ENCODE peak calls at places on chromosomes 6 and 20, in six cellular contexts. One of them, this sample, is unnamed.

GRCh38 chr20:43590036-43590391 is 723 bp upstream of the IFT52 start:
- DNase-seq in ACHN: peak
- DNase-seq in brain microvascular endothelial cell: no peak
- DNase-seq in HTR-8/SVneo: no peak
- DNase-seq in colonic mucosa: peak
- DNase-seq in GM20000: peak
- DNase-seq in this sample: peak

GRCh38 chr6:163522033-163522432 is 107.5 kb downstream of the QKI start:
- DNase-seq in colonic mucosa: no peak
- DNase-seq in HTR-8/SVneo: no peak
- DNase-seq in ACHN: no peak
- DNase-seq in brain microvascular endothelial cell: no peak
- DNase-seq in GM20000: no peak
- DNase-seq in this sample: no peak

GRCh38 chr6:21754891-21755290 is 161.3 kb downstream of the SOX4 start:
- DNase-seq in GM20000: no peak
- DNase-seq in HTR-8/SVneo: peak
- DNase-seq in ACHN: peak
- DNase-seq in brain microvascular endothelial cell: peak
- DNase-seq in colonic mucosa: no peak
- DNase-seq in this sample: no peak

GRCh38 chr6:44035621-44036020 is 91.6 kb downstream of the MRPL14 start:
- DNase-seq in colonic mucosa: no peak
- DNase-seq in HTR-8/SVneo: no peak
- DNase-seq in GM20000: no peak
- DNase-seq in brain microvascular endothelial cell: no peak
- DNase-seq in ACHN: no peak
- DNase-seq in this sample: no peak

GRCh38 chr20:49969946-49970345 is 12.8 kb upstream of the SNAI1 start:
- DNase-seq in GM20000: no peak
- DNase-seq in HTR-8/SVneo: no peak
- DNase-seq in ACHN: no peak
- DNase-seq in colonic mucosa: no peak
- DNase-seq in brain microvascular endothelial cell: no peak
- DNase-seq in this sample: no peak

GRCh38 chr6:30826961-30827342 is 57.4 kb upstream of the DDR1 start:
- DNase-seq in ACHN: peak
- DNase-seq in GM20000: no peak
- DNase-seq in colonic mucosa: peak
- DNase-seq in brain microvascular endothelial cell: no peak
- DNase-seq in HTR-8/SVneo: no peak
- DNase-seq in this sample: no peak

GRCh38 chr6:167325766-167326165 is 880 bp downstream of the TTLL2 start:
- DNase-seq in HTR-8/SVneo: no peak
- DNase-seq in colonic mucosa: no peak
- DNase-seq in GM20000: no peak
- DNase-seq in ACHN: no peak
- DNase-seq in brain microvascular endothelial cell: no peak
- DNase-seq in this sample: no peak

GRCh38 chr6:5994999-5995698 is 11.6 kb downstream of the NRN1 start:
- DNase-seq in ACHN: no peak
- DNase-seq in HTR-8/SVneo: no peak
- DNase-seq in GM20000: no peak
- DNase-seq in brain microvascular endothelial cell: no peak
- DNase-seq in colonic mucosa: no peak
- DNase-seq in this sample: no peak

GRCh38 chr20:62945771-62946339 is 6.7 kb upstream of the SLC17A9 start:
- DNase-seq in colonic mucosa: no peak
- DNase-seq in ACHN: no peak
- DNase-seq in HTR-8/SVneo: no peak
- DNase-seq in GM20000: no peak
- DNase-seq in brain microvascular endothelial cell: no peak
- DNase-seq in this sample: no peak

GRCh38 chr6:167145468-167145867 is 12.3 kb downstream of the GPR31 start:
- DNase-seq in brain microvascular endothelial cell: no peak
- DNase-seq in colonic mucosa: no peak
- DNase-seq in GM20000: no peak
- DNase-seq in HTR-8/SVneo: no peak
- DNase-seq in ACHN: no peak
- DNase-seq in this sample: no peak

GRCh38 chr6:35496851-35497570 is at the start of gene TEAD3:
- DNase-seq in GM20000: peak
- DNase-seq in ACHN: peak
- DNase-seq in HTR-8/SVneo: peak
- DNase-seq in brain microvascular endothelial cell: peak
- DNase-seq in colonic mucosa: peak
- DNase-seq in this sample: peak

GRCh38 chr20:25749667-25750066 is 53.0 kb upstream of the ZNF337 start:
- DNase-seq in GM20000: no peak
- DNase-seq in HTR-8/SVneo: no peak
- DNase-seq in colonic mucosa: no peak
- DNase-seq in ACHN: no peak
- DNase-seq in brain microvascular endothelial cell: no peak
- DNase-seq in this sample: no peak

GRCh38 chr6:2129076-2129695 is 116.2 kb downstream of the GMDS start:
- DNase-seq in GM20000: peak
- DNase-seq in ACHN: no peak
- DNase-seq in colonic mucosa: no peak
- DNase-seq in brain microvascular endothelial cell: no peak
- DNase-seq in HTR-8/SVneo: no peak
- DNase-seq in this sample: peak

GRCh38 chr6:109197061-109197460 is 101.8 kb downstream of the CEP57L1 start:
- DNase-seq in brain microvascular endothelial cell: no peak
- DNase-seq in HTR-8/SVneo: no peak
- DNase-seq in ACHN: no peak
- DNase-seq in GM20000: no peak
- DNase-seq in colonic mucosa: peak
- DNase-seq in this sample: no peak

GRCh38 chr6:67689329-67689728 is 945.8 kb upstream of the ADGRB3 start:
- DNase-seq in colonic mucosa: no peak
- DNase-seq in brain microvascular endothelial cell: no peak
- DNase-seq in GM20000: no peak
- DNase-seq in ACHN: no peak
- DNase-seq in HTR-8/SVneo: no peak
- DNase-seq in this sample: no peak

GRCh38 chr6:56758553-56758952 is 115.9 kb upstream of the DST start:
- DNase-seq in brain microvascular endothelial cell: no peak
- DNase-seq in HTR-8/SVneo: no peak
- DNase-seq in GM20000: no peak
- DNase-seq in ACHN: no peak
- DNase-seq in colonic mucosa: no peak
- DNase-seq in this sample: no peak

GRCh38 chr6:13511913-13512717 is 24.7 kb upstream of the GFOD1 start:
- DNase-seq in ACHN: no peak
- DNase-seq in HTR-8/SVneo: no peak
- DNase-seq in GM20000: no peak
- DNase-seq in colonic mucosa: peak
- DNase-seq in brain microvascular endothelial cell: no peak
- DNase-seq in this sample: no peak

GRCh38 chr6:155388546-155388945 is 67.1 kb downstream of the NOX3 start:
- DNase-seq in colonic mucosa: no peak
- DNase-seq in GM20000: no peak
- DNase-seq in brain microvascular endothelial cell: no peak
- DNase-seq in ACHN: peak
- DNase-seq in HTR-8/SVneo: no peak
- DNase-seq in this sample: no peak

GRCh38 chr20:59938696-59939051 is 1.4 kb downstream of the PPP1R3D start:
- DNase-seq in HTR-8/SVneo: no peak
- DNase-seq in brain microvascular endothelial cell: no peak
- DNase-seq in GM20000: no peak
- DNase-seq in ACHN: no peak
- DNase-seq in colonic mucosa: peak
- DNase-seq in this sample: no peak

GRCh38 chr6:73739097-73739496 is 43.1 kb downstream of the CD109 start:
- DNase-seq in colonic mucosa: no peak
- DNase-seq in HTR-8/SVneo: peak
- DNase-seq in ACHN: peak
- DNase-seq in GM20000: peak
- DNase-seq in brain microvascular endothelial cell: peak
- DNase-seq in this sample: peak

GRCh38 chr6:3176562-3177355 is 19.4 kb upstream of the TUBB2A start:
- DNase-seq in GM20000: no peak
- DNase-seq in brain microvascular endothelial cell: peak
- DNase-seq in ACHN: peak
- DNase-seq in colonic mucosa: no peak
- DNase-seq in HTR-8/SVneo: peak
- DNase-seq in this sample: no peak

GRCh38 chr6:14880052-14880451 is 365.8 kb upstream of the JARID2 start:
- DNase-seq in ACHN: no peak
- DNase-seq in brain microvascular endothelial cell: no peak
- DNase-seq in GM20000: no peak
- DNase-seq in colonic mucosa: no peak
- DNase-seq in HTR-8/SVneo: no peak
- DNase-seq in this sample: no peak

This sample was measured in GM10248.